ENCODE peak calls at places on chromosomes 1 and 21, in five cellular contexts. O is ovary, R is tibial nerve, K is stomach, T is SK-N-SH. W is an unnamed sample.

GRCh38 chr1:39410915-39411436 is 80.5 kb upstream of the BMP8A start:
- DNase-seq in O (peak), R (peak), K (peak), T (peak), W (peak)

GRCh38 chr1:178541829-178542553 is 29.1 kb downstream of the TEX35 start:
- DNase-seq in O (no peak), R (no peak), K (peak), T (peak), W (peak)

GRCh38 chr1:3417954-3418353 is 36.5 kb upstream of the ARHGEF16 start:
- DNase-seq in O (no peak), R (no peak), K (peak), T (no peak), W (no peak)

GRCh38 chr1:152673016-152673415 is 2.1 kb upstream of the LCE2C start:
- DNase-seq in O (no peak), R (no peak), K (no peak), T (no peak), W (no peak)

GRCh38 chr1:240693844-240694243 is 81.9 kb upstream of the GREM2 start:
- DNase-seq in O (no peak), R (no peak), K (no peak), T (peak), W (no peak)

GRCh38 chr1:201447911-201448871 is 20.8 kb downstream of the PHLDA3 start:
- DNase-seq in O (peak), R (peak), K (peak), T (peak), W (peak)

GRCh38 chr1:150981805-150982712 is at the start of gene ANXA9:
- DNase-seq in O (no peak), R (no peak), K (peak), T (no peak), W (no peak)

GRCh38 chr1:116256875-116257823 is 115.9 kb upstream of the ATP1A1 start:
- DNase-seq in O (no peak), R (no peak), K (peak), T (no peak), W (no peak)

GRCh38 chr1:64242895-64243756 is 39.7 kb downstream of the UBE2U start:
- DNase-seq in O (no peak), R (no peak), K (no peak), T (peak), W (peak)

GRCh38 chr21:42466700-42467612 is 29.1 kb downstream of the RSPH1 start:
- DNase-seq in O (no peak), R (no peak), K (no peak), T (no peak), W (peak)

GRCh38 chr1:160624464-160624863 is 22.4 kb downstream of the SLAMF1 start:
- DNase-seq in O (no peak), R (no peak), K (no peak), T (no peak), W (no peak)

GRCh38 chr21:42739061-42739931 is 85.9 kb downstream of the PDE9A start:
- DNase-seq in O (no peak), R (no peak), K (no peak), T (no peak), W (no peak)

GRCh38 chr1:33286451-33287185 is 30.3 kb downstream of the ZNF362 start:
- DNase-seq in O (no peak), R (no peak), K (no peak), T (no peak), W (no peak)

GRCh38 chr1:85884372-85885035 is 176.3 kb upstream of the ZNHIT6 start:
- DNase-seq in O (no peak), R (no peak), K (no peak), T (peak), W (no peak)

GRCh38 chr1:60126733-60127132 is 53.2 kb upstream of the C1orf87 start:
- DNase-seq in O (no peak), R (no peak), K (no peak), T (no peak), W (peak)

GRCh38 chr1:53368314-53369033 is 40.6 kb upstream of the LRP8 start:
- DNase-seq in O (peak), R (no peak), K (peak), T (peak), W (no peak)

GRCh38 chr1:89720839-89721238 is 87.9 kb downstream of the LRRC8C start:
- DNase-seq in O (no peak), R (no peak), K (no peak), T (no peak), W (no peak)

GRCh38 chr1:19476440-19477190 is 8.7 kb downstream of the CAPZB start:
- DNase-seq in O (no peak), R (no peak), K (no peak), T (no peak), W (no peak)
- TF ChIP-seq EP300 in O (no peak), R (peak), K (no peak), T (no peak), W (no peak)

DNA sequence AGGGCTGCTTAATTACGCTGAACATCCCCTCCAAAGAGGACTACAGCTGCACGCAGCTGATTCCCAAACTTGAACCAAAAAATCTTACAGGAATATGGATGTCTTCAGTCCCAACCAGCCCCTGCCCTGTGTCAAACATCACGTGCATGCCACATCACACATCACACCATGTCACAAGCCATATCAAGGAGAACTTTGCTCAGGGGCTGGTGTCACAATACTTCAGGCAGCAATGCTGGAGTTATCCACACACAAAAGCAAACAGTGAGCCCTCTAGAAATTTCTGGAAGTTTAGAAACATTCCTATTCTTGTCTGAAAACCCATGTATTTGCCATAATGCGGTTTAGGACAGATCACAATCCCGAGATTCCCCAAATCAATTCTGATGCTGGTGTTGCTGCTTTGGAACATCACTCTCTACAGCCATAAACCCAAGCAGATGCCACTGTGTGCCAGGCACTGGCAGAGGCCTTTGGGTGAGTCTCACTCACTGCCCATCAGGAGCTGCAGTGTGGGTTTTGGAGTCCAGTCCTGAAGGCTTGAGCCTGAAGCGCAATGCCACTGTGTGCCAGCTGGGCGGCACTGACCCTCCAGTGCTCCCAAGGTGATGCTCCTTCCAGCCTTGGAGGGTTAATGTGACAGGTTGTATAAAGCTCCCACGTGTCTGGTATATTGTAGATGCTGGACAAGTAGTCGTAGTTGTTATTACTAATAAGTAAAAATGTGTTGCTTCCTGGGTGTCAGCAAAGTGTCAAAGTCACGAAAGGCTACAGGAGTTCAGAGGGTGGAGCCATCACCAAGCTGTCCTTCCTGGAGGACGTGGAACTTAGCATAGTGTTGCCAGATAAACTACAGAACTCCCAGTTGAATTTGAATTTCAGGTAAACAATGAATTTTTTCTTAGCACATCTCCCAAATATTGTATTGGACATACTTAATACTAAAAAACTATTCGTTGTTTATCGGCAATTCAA is 20.1 kb upstream of the EFNA1 start:
- DNase-seq in O (no peak), R (no peak), K (no peak), T (no peak), W (no peak)
- TF ChIP-seq EP300 in O (no peak), R (no peak), K (no peak), T (no peak), W (no peak)

DNA sequence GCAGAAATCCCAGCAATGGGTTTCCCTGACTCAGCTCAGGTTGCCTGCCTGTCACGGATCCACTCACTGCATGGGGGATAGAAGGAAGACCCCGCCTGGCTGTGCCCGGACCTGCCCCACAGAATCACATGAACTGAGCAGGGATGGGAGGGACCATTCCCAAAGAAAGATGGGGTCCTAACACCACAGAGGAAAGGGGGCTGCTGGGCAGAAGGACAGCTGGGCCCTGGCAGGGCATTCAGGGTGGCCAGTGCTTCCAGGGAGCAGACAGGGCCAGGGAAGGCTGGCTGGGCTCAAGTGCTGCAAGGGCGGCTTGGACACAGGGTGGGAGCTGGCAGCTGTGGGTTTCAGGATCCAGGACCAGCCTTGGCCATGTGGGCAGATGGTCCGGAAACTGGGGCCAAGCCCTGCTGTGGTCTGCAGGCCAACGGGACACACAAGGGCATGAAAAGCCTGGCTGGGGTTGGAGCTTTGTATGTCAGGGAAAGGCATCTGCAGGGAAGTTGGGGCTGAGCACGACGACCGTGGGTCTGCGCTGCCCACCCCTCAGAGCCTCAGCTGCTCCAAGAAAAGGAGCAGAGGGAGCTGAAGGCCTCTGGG is 723.9 kb downstream of the PTPRU start:
- DNase-seq in O (no peak), R (no peak), K (peak), T (no peak), W (no peak)
- TF ChIP-seq EP300 in O (no peak), R (no peak), K (no peak), T (no peak), W (no peak)

DNA sequence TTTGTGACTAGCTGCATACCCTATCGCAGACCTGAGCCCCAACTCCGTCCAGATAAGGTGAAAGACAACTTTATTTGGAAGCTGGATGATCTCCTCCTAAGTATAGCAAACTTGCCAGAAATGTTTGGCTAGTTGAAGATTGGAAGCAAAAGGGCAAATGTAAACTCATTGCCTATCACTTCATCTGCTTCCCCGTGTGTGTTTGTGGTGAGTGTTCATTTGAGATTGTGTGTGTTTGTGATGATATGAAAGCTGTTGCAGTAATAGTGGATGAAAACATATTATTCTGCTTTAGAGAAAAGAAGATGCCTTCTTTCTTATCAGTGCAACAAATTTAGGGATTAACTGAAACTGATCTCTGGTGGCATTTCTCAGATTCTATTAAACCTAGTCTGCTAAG is 926 bp downstream of the TBX19 start:
- DNase-seq in O (no peak), R (no peak), K (no peak), T (no peak), W (no peak)
- TF ChIP-seq EP300 in O (no peak), R (no peak), K (no peak), T (no peak), W (no peak)

GRCh38 chr21:45460611-45461368 is 55.8 kb downstream of the COL18A1 start:
- DNase-seq in O (no peak), R (no peak), K (no peak), T (no peak), W (peak)
- TF ChIP-seq EP300 in O (no peak), R (no peak), K (no peak), T (no peak), W (no peak)

GRCh38 chr1:184433928-184434502 is 47.2 kb downstream of the C1orf21 start:
- DNase-seq in O (no peak), R (no peak), K (no peak), T (no peak), W (no peak)
- TF ChIP-seq EP300 in O (no peak), R (no peak), K (no peak), T (no peak), W (no peak)

GRCh38 chr1:74468982-74469603 is 43.3 kb downstream of the LRRC53 start:
- DNase-seq in O (no peak), R (no peak), K (no peak), T (peak), W (peak)

GRCh38 chr1:74470262-74470661 is 42.1 kb downstream of the LRRC53 start:
- DNase-seq in O (no peak), R (no peak), K (no peak), T (no peak), W (no peak)

GRCh38 chr1:74470936-74471335 is 41.5 kb downstream of the LRRC53 start:
- DNase-seq in O (no peak), R (no peak), K (no peak), T (no peak), W (no peak)

GRCh38 chr1:74480068-74480467 is 32.3 kb downstream of the LRRC53 start:
- DNase-seq in O (no peak), R (no peak), K (no peak), T (no peak), W (no peak)

DNA sequence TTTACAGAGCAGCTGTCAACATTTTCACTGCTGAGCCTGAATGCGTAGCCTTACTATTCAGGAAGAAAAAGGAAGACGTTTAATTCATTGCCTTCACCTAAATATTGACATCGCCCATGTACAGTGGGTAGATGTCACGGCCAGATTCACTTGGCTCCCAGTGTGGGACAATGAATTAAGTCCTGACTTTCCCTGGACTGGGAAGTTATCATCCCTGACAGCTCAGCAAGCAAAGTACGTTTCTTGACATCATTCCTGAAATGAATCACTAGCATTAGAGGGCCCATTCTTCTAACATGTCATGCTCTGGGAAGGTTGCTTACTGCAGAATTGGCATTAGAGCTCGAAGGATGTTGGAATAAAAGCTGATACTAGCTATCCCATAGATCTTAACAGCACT is 37.8 kb downstream of the LRRC53 start:
- DNase-seq in O (no peak), R (no peak), K (no peak), T (no peak), W (no peak)
- TF ChIP-seq EP300 in O (no peak), R (no peak), K (no peak), T (no peak), W (no peak)

GRCh38 chr1:9436258-9436657 is 103.0 kb upstream of the SLC25A33 start:
- DNase-seq in O (no peak), R (no peak), K (no peak), T (no peak), W (no peak)
- TF ChIP-seq EP300 in O (no peak), R (no peak), K (no peak), T (no peak), W (no peak)

GRCh38 chr1:8817413-8818324 is at the start of gene RERE:
- DNase-seq in O (peak), R (peak), K (peak), T (peak), W (peak)
- TF ChIP-seq EP300 in O (no peak), R (peak), K (no peak), T (no peak), W (no peak)

GRCh38 chr1:82632164-82632563 is 831.4 kb downstream of the ADGRL2 start:
- DNase-seq in O (no peak), R (no peak), K (no peak), T (no peak), W (no peak)

GRCh38 chr1:82625562-82625961 is 824.8 kb downstream of the ADGRL2 start:
- DNase-seq in O (no peak), R (no peak), K (no peak), T (no peak), W (no peak)

GRCh38 chr1:82628887-82629286 is 828.2 kb downstream of the ADGRL2 start:
- DNase-seq in O (no peak), R (no peak), K (no peak), T (no peak), W (no peak)
- TF ChIP-seq EP300 in O (no peak), R (no peak), K (no peak), T (no peak), W (no peak)